ENCODE peak calls at places on chromosomes 16 and 17, in ten cellular contexts. One of them, this sample, is unnamed. For H3K4me1, the result is how much of the 10 kb centered on the place peaks cover.

GRCh38 chr17:62792122-62792800 is 15.9 kb downstream of the MARCHF10 start:
- DNase-seq in breast epithelium: no peak
- DNase-seq in K562: no peak
- DNase-seq in HCT116: peak
- DNase-seq in stomach: no peak
- DNase-seq in GM12878: no peak
- DNase-seq in GM23338: no peak
- DNase-seq in sigmoid colon: no peak
- DNase-seq in HepG2: peak
- DNase-seq in transverse colon: no peak
- DNase-seq in this sample: no peak

GRCh38 chr17:72334205-72334604 is 213.4 kb downstream of the SOX9 start:
- DNase-seq in stomach: no peak
- DNase-seq in GM12878: no peak
- DNase-seq in GM23338: no peak
- DNase-seq in sigmoid colon: no peak
- DNase-seq in HCT116: no peak
- DNase-seq in transverse colon: no peak
- DNase-seq in breast epithelium: no peak
- DNase-seq in K562: no peak
- DNase-seq in HepG2: no peak
- DNase-seq in this sample: no peak

GRCh38 chr16:54284319-54284930 is 2.2 kb downstream of the IRX3 start:
- DNase-seq in breast epithelium: no peak
- DNase-seq in GM12878: no peak
- DNase-seq in transverse colon: peak
- DNase-seq in K562: no peak
- DNase-seq in HCT116: no peak
- DNase-seq in GM23338: peak
- DNase-seq in sigmoid colon: no peak
- DNase-seq in stomach: peak
- DNase-seq in HepG2: no peak
- DNase-seq in this sample: peak

GRCh38 chr16:67936124-67936875 is at the start of gene PSMB10:
- DNase-seq in transverse colon: no peak
- DNase-seq in K562: peak
- DNase-seq in sigmoid colon: peak
- DNase-seq in HepG2: peak
- DNase-seq in GM12878: no peak
- DNase-seq in GM23338: peak
- DNase-seq in breast epithelium: no peak
- DNase-seq in HCT116: no peak
- DNase-seq in stomach: peak
- DNase-seq in this sample: peak

GRCh38 chr17:50056217-50056960 is 479 bp downstream of the ITGA3 start:
- DNase-seq in stomach: peak
- DNase-seq in transverse colon: peak
- DNase-seq in breast epithelium: peak
- DNase-seq in HCT116: no peak
- DNase-seq in GM12878: no peak
- DNase-seq in K562: peak
- DNase-seq in sigmoid colon: peak
- DNase-seq in HepG2: peak
- DNase-seq in GM23338: peak
- DNase-seq in this sample: no peak

GRCh38 chr16:14337303-14338191 is 266.4 kb downstream of the MRTFB start:
- DNase-seq in GM23338: no peak
- DNase-seq in transverse colon: no peak
- DNase-seq in GM12878: no peak
- DNase-seq in stomach: no peak
- DNase-seq in sigmoid colon: no peak
- DNase-seq in breast epithelium: no peak
- DNase-seq in HCT116: no peak
- DNase-seq in K562: no peak
- DNase-seq in HepG2: peak
- DNase-seq in this sample: no peak

GRCh38 chr17:9645858-9646555 is 690 bp downstream of the USP43 start:
- DNase-seq in HepG2: peak
- DNase-seq in sigmoid colon: no peak
- DNase-seq in K562: peak
- DNase-seq in transverse colon: peak
- DNase-seq in GM12878: no peak
- DNase-seq in GM23338: peak
- DNase-seq in stomach: peak
- DNase-seq in breast epithelium: peak
- DNase-seq in HCT116: peak
- DNase-seq in this sample: peak

GRCh38 chr17:73604046-73604445 is 40.2 kb downstream of the SDK2 start:
- DNase-seq in GM12878: no peak
- DNase-seq in K562: no peak
- DNase-seq in breast epithelium: no peak
- DNase-seq in transverse colon: no peak
- DNase-seq in stomach: no peak
- DNase-seq in GM23338: no peak
- DNase-seq in HepG2: no peak
- DNase-seq in sigmoid colon: no peak
- DNase-seq in HCT116: no peak
- DNase-seq in this sample: no peak

GRCh38 chr17:41734139-41734948 is at the start of gene HAP1:
- DNase-seq in stomach: peak
- DNase-seq in K562: no peak
- DNase-seq in HepG2: no peak
- DNase-seq in HCT116: no peak
- DNase-seq in breast epithelium: no peak
- DNase-seq in GM12878: no peak
- DNase-seq in transverse colon: no peak
- DNase-seq in GM23338: peak
- DNase-seq in sigmoid colon: no peak
- DNase-seq in this sample: no peak

GRCh38 chr17:57902800-57903759 is 52.1 kb downstream of the CUEDC1 start:
- DNase-seq in HepG2: peak
- DNase-seq in sigmoid colon: peak
- DNase-seq in stomach: peak
- DNase-seq in breast epithelium: peak
- DNase-seq in GM12878: peak
- DNase-seq in GM23338: no peak
- DNase-seq in K562: no peak
- DNase-seq in transverse colon: peak
- DNase-seq in HCT116: peak
- DNase-seq in this sample: peak
- TF ChIP-seq POLR2AphosphoS5 in HepG2: peak
- TF ChIP-seq POLR2AphosphoS5 in sigmoid colon: no peak
- TF ChIP-seq POLR2AphosphoS5 in stomach: peak
- TF ChIP-seq POLR2AphosphoS5 in breast epithelium: peak
- TF ChIP-seq POLR2AphosphoS5 in GM12878: no peak
- TF ChIP-seq POLR2AphosphoS5 in GM23338: no peak
- TF ChIP-seq POLR2AphosphoS5 in K562: no peak
- TF ChIP-seq POLR2AphosphoS5 in transverse colon: no peak
- TF ChIP-seq POLR2AphosphoS5 in HCT116: peak
- TF ChIP-seq POLR2AphosphoS5 in this sample: no peak

DNA sequence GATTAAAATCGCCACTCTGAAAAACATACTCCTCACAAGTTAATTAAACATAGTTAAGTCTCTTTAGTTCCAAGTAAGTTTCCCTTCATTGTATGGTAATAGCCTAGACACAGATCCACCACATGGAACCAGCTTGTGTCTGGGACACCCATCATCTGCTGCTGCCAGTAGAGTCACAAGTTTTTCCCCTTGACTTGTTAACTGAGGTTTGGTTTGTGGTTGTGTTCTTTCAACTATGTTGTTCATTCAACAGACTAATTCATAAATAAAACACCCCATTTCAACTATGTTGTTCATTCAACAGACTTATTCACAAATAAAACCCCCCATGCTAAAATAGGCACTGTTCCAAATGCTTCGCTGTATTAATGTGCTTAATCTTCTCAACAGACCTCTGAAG is 24.4 kb downstream of the YWHAE start:
- DNase-seq in GM12878: no peak
- DNase-seq in HepG2: no peak
- DNase-seq in K562: no peak
- DNase-seq in transverse colon: no peak
- DNase-seq in breast epithelium: no peak
- DNase-seq in GM23338: no peak
- DNase-seq in sigmoid colon: no peak
- DNase-seq in stomach: no peak
- DNase-seq in HCT116: no peak
- DNase-seq in this sample: no peak
- H3K4me1 ChIP-seq in GM12878: half or more
- H3K4me1 ChIP-seq in HepG2: under half
- H3K4me1 ChIP-seq in K562: under half
- H3K4me1 ChIP-seq in transverse colon: half or more
- H3K4me1 ChIP-seq in breast epithelium: under half
- H3K4me1 ChIP-seq in GM23338: half or more
- H3K4me1 ChIP-seq in sigmoid colon: half or more
- H3K4me1 ChIP-seq in stomach: half or more
- H3K4me1 ChIP-seq in HCT116: under half
- H3K4me1 ChIP-seq in this sample: half or more

GRCh38 chr16:84768061-84768797 is 51.6 kb upstream of the CRISPLD2 start:
- DNase-seq in HCT116: no peak
- DNase-seq in sigmoid colon: peak
- DNase-seq in HepG2: no peak
- DNase-seq in breast epithelium: no peak
- DNase-seq in GM23338: no peak
- DNase-seq in transverse colon: no peak
- DNase-seq in GM12878: no peak
- DNase-seq in K562: no peak
- DNase-seq in stomach: no peak
- DNase-seq in this sample: no peak
- TF ChIP-seq POLR2AphosphoS5 in HCT116: no peak
- TF ChIP-seq POLR2AphosphoS5 in sigmoid colon: no peak
- TF ChIP-seq POLR2AphosphoS5 in HepG2: no peak
- TF ChIP-seq POLR2AphosphoS5 in breast epithelium: no peak
- TF ChIP-seq POLR2AphosphoS5 in GM23338: no peak
- TF ChIP-seq POLR2AphosphoS5 in transverse colon: no peak
- TF ChIP-seq POLR2AphosphoS5 in GM12878: no peak
- TF ChIP-seq POLR2AphosphoS5 in K562: no peak
- TF ChIP-seq POLR2AphosphoS5 in stomach: no peak
- TF ChIP-seq POLR2AphosphoS5 in this sample: no peak

GRCh38 chr17:1082579-1082978 is 85.7 kb downstream of the TIMM22 start:
- DNase-seq in GM23338: no peak
- DNase-seq in K562: no peak
- DNase-seq in GM12878: no peak
- DNase-seq in breast epithelium: no peak
- DNase-seq in sigmoid colon: no peak
- DNase-seq in HepG2: no peak
- DNase-seq in stomach: peak
- DNase-seq in transverse colon: no peak
- DNase-seq in HCT116: no peak
- DNase-seq in this sample: no peak
- H3K4me1 ChIP-seq in GM23338: under half
- H3K4me1 ChIP-seq in K562: under half
- H3K4me1 ChIP-seq in GM12878: under half
- H3K4me1 ChIP-seq in breast epithelium: under half
- H3K4me1 ChIP-seq in sigmoid colon: under half
- H3K4me1 ChIP-seq in HepG2: under half
- H3K4me1 ChIP-seq in stomach: half or more
- H3K4me1 ChIP-seq in transverse colon: under half
- H3K4me1 ChIP-seq in HCT116: under half
- H3K4me1 ChIP-seq in this sample: under half

GRCh38 chr17:12230411-12230810 is 209.7 kb downstream of the MAP2K4 start:
- DNase-seq in K562: no peak
- DNase-seq in HCT116: no peak
- DNase-seq in stomach: no peak
- DNase-seq in breast epithelium: no peak
- DNase-seq in transverse colon: no peak
- DNase-seq in GM23338: no peak
- DNase-seq in GM12878: no peak
- DNase-seq in HepG2: no peak
- DNase-seq in sigmoid colon: no peak
- DNase-seq in this sample: no peak

GRCh38 chr17:12229315-12229714 is 208.6 kb downstream of the MAP2K4 start:
- DNase-seq in GM23338: no peak
- DNase-seq in GM12878: no peak
- DNase-seq in K562: no peak
- DNase-seq in breast epithelium: no peak
- DNase-seq in stomach: no peak
- DNase-seq in sigmoid colon: no peak
- DNase-seq in HCT116: no peak
- DNase-seq in transverse colon: no peak
- DNase-seq in HepG2: no peak
- DNase-seq in this sample: no peak

GRCh38 chr17:12227547-12227946 is 206.9 kb downstream of the MAP2K4 start:
- DNase-seq in GM12878: no peak
- DNase-seq in stomach: no peak
- DNase-seq in GM23338: no peak
- DNase-seq in HepG2: no peak
- DNase-seq in breast epithelium: no peak
- DNase-seq in HCT116: no peak
- DNase-seq in sigmoid colon: no peak
- DNase-seq in transverse colon: no peak
- DNase-seq in K562: peak
- DNase-seq in this sample: no peak

DNA sequence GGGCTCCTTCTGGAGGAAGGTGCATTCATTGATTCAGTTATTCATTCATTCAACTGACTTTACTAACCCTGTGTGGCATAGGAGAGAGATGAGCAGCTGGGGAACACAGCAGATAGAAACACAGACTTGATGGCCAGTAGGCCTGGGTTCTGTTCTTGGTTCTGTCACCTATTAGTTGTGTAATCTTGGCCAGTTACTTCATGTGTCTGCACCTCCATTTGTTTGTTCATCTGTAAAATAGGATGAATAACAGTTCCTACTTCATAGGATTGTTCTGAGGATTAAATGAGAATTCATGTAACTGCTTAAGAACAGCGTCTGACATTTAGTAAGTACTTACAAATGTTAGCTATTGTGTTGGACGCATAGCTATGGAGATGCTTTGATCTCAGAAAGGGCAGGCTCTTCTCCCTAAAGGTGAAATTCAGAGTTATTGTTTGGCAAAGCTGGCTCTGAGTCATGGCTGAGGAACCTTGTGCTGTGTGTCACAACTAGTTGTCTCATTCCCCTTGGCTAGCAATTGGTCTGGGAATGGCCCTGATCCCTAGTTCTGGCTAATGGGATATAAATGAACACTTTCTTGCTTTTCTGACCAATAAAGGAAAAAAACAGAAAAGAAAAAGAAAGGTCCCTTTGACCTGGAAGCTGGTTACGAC is 210.5 kb downstream of the MAP2K4 start:
- DNase-seq in transverse colon: no peak
- DNase-seq in K562: no peak
- DNase-seq in sigmoid colon: peak
- DNase-seq in GM12878: no peak
- DNase-seq in stomach: no peak
- DNase-seq in HepG2: no peak
- DNase-seq in breast epithelium: no peak
- DNase-seq in GM23338: no peak
- DNase-seq in HCT116: no peak
- DNase-seq in this sample: no peak
- TF ChIP-seq POLR2AphosphoS5 in transverse colon: peak
- TF ChIP-seq POLR2AphosphoS5 in K562: no peak
- TF ChIP-seq POLR2AphosphoS5 in sigmoid colon: peak
- TF ChIP-seq POLR2AphosphoS5 in GM12878: no peak
- TF ChIP-seq POLR2AphosphoS5 in stomach: no peak
- TF ChIP-seq POLR2AphosphoS5 in HepG2: no peak
- TF ChIP-seq POLR2AphosphoS5 in breast epithelium: no peak
- TF ChIP-seq POLR2AphosphoS5 in GM23338: no peak
- TF ChIP-seq POLR2AphosphoS5 in HCT116: no peak
- TF ChIP-seq POLR2AphosphoS5 in this sample: no peak

GRCh38 chr16:6218855-6219254 is 1113.8 kb upstream of the RBFOX1 start:
- DNase-seq in stomach: no peak
- DNase-seq in transverse colon: peak
- DNase-seq in K562: no peak
- DNase-seq in sigmoid colon: no peak
- DNase-seq in HCT116: no peak
- DNase-seq in GM12878: no peak
- DNase-seq in GM23338: no peak
- DNase-seq in breast epithelium: no peak
- DNase-seq in HepG2: no peak
- DNase-seq in this sample: no peak
- H3K4me1 ChIP-seq in stomach: under half
- H3K4me1 ChIP-seq in transverse colon: under half
- H3K4me1 ChIP-seq in K562: under half
- H3K4me1 ChIP-seq in sigmoid colon: under half
- H3K4me1 ChIP-seq in HCT116: under half
- H3K4me1 ChIP-seq in GM12878: under half
- H3K4me1 ChIP-seq in GM23338: under half
- H3K4me1 ChIP-seq in breast epithelium: under half
- H3K4me1 ChIP-seq in HepG2: under half
- H3K4me1 ChIP-seq in this sample: under half